ENCODE peak calls at places on chromosomes 16 and 17, in eight cellular contexts. P is endothelial cell of umbilical vein, D is K562, R is GM12878, B is GM23338, C is HCT116, A is HepG2, H is H1. I is an unnamed sample.

GRCh38 chr17:43707184-43707583 is 45.5 kb upstream of the MEOX1 start:
- DNase-seq in P (no peak), D (no peak), R (no peak), B (no peak), C (no peak), A (no peak), H (no peak), I (no peak)

GRCh38 chr17:42682400-42683384 is at the start of gene CNTNAP1:
- DNase-seq in P (peak), D (no peak), R (no peak), B (peak), C (no peak), A (peak), H (no peak), I (no peak)

GRCh38 chr16:57606147-57606846 is 22.1 kb upstream of the ADGRG1 start:
- DNase-seq in P (no peak), D (no peak), R (no peak), B (no peak), C (no peak), A (no peak), H (no peak), I (no peak)

GRCh38 chr17:71677444-71677843 is 443.4 kb upstream of the SOX9 start:
- DNase-seq in P (no peak), D (no peak), R (no peak), B (no peak), C (no peak), A (no peak), H (no peak), I (no peak)

GRCh38 chr17:57554826-57555635 is 190.1 kb downstream of the CCDC182 start:
- DNase-seq in P (no peak), D (no peak), R (no peak), B (peak), C (no peak), A (no peak), H (no peak), I (no peak)

GRCh38 chr17:37386462-37386861 is 10.7 kb downstream of the C17orf78 start:
- DNase-seq in P (no peak), D (no peak), R (no peak), B (peak), C (no peak), A (no peak), H (no peak), I (no peak)

GRCh38 chr16:64269756-64270155 is 852.1 kb downstream of the CDH11 start:
- DNase-seq in P (no peak), D (no peak), R (no peak), B (no peak), C (no peak), A (no peak), H (no peak), I (no peak)

GRCh38 chr16:77967054-77968035 is 55.0 kb upstream of the CLEC3A start:
- DNase-seq in P (no peak), D (no peak), R (no peak), B (peak), C (no peak), A (no peak), H (peak), I (no peak)

GRCh38 chr17:10105513-10106001 is 92.8 kb downstream of the GAS7 start:
- DNase-seq in P (no peak), D (no peak), R (no peak), B (no peak), C (no peak), A (no peak), H (no peak), I (no peak)

GRCh38 chr17:27585792-27586191 is 45.2 kb upstream of the LGALS9 start:
- DNase-seq in P (no peak), D (no peak), R (no peak), B (no peak), C (no peak), A (no peak), H (no peak), I (no peak)
- H3K27ac ChIP-seq in P (no peak), D (peak), R (peak), B (no peak), C (no peak), A (no peak), H (no peak), I (no peak)

GRCh38 chr16:21175397-21175796 is 16.9 kb downstream of the LDAF1 start:
- DNase-seq in P (no peak), D (no peak), R (no peak), B (no peak), C (no peak), A (no peak), H (no peak), I (no peak)
- TF ChIP-seq POLR2AphosphoS5 in P (no peak), D (no peak), R (no peak), B (no peak), C (no peak), A (no peak), H (no peak), I (no peak)

GRCh38 chr16:86758932-86759331 is 180.6 kb downstream of the FOXL1 start:
- DNase-seq in P (no peak), D (no peak), R (no peak), B (no peak), C (no peak), A (no peak), H (no peak), I (no peak)

GRCh38 chr16:86762035-86762550 is 183.7 kb downstream of the FOXL1 start:
- DNase-seq in P (no peak), D (no peak), R (no peak), B (no peak), C (no peak), A (no peak), H (no peak), I (no peak)

GRCh38 chr16:86763819-86764218 is 185.5 kb downstream of the FOXL1 start:
- DNase-seq in P (no peak), D (no peak), R (no peak), B (no peak), C (no peak), A (no peak), H (no peak), I (no peak)

GRCh38 chr16:86764551-86764950 is 186.2 kb downstream of the FOXL1 start:
- DNase-seq in P (no peak), D (no peak), R (no peak), B (no peak), C (no peak), A (no peak), H (no peak), I (no peak)

DNA sequence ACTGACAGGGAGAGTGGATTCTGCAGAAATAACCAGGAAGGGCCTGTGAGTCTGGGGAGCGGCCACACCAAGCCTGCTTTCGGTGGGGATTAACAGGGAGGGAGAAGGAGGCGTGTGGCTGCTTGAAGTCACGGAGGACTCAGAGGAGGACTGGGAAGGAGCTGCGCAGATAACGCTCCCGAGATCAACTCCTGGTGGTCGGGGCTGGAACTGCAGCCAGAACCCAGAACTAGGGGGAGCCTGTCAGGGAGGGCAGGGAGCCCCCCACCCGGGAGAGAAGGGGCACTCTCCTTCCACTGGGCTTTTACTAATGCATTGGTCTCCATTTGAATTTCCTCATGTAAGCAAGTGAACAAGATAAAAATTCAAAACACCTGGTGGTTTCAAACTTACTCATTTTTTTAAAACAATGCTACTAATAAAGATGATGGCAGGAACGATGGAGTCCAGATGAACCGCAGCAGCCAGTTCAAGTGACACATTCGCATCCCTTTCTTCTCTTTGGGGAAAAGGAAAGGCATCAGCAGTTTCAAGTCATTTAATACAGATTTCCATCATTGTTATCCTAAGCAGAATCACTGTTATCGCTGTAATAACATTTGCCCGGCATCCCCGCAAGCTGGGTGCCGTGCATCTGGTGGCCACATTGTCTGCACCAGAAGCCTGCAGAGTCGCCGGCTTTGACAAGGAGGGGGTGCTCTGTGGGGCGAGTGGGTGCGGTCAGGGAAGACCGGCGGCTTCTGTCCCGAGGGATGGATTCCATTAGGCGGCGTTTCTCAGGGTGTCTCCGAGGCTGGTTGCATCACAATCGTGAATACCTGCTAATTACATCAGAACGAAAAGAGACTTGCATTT is 183.0 kb downstream of the FOXL1 start:
- DNase-seq in P (peak), D (peak), R (no peak), B (peak), C (peak), A (peak), H (no peak), I (no peak)
- TF ChIP-seq EZH2 in P (no peak), D (no peak), R (no peak), B (no peak), C (no peak), A (no peak), H (no peak), I (no peak)

GRCh38 chr17:27299384-27300049 is 5.6 kb downstream of the WSB1 start:
- DNase-seq in P (no peak), D (no peak), R (no peak), B (no peak), C (no peak), A (no peak), H (no peak), I (no peak)
- H3K27ac ChIP-seq in P (no peak), D (no peak), R (no peak), B (no peak), C (no peak), A (no peak), H (no peak), I (no peak)

GRCh38 chr17:3893720-3894116 is 865 bp upstream of the CAMKK1 start:
- DNase-seq in P (no peak), D (no peak), R (no peak), B (no peak), C (no peak), A (no peak), H (no peak), I (no peak)

GRCh38 chr17:3894188-3894587 is 1.3 kb upstream of the CAMKK1 start:
- DNase-seq in P (no peak), D (no peak), R (no peak), B (no peak), C (no peak), A (no peak), H (no peak), I (no peak)

GRCh38 chr17:3896108-3897099 is 3.6 kb upstream of the CAMKK1 start:
- DNase-seq in P (no peak), D (no peak), R (no peak), B (no peak), C (no peak), A (no peak), H (no peak), I (no peak)

GRCh38 chr17:3894927-3895343 is 2.1 kb upstream of the CAMKK1 start:
- DNase-seq in P (peak), D (no peak), R (no peak), B (no peak), C (no peak), A (no peak), H (no peak), I (no peak)

DNA sequence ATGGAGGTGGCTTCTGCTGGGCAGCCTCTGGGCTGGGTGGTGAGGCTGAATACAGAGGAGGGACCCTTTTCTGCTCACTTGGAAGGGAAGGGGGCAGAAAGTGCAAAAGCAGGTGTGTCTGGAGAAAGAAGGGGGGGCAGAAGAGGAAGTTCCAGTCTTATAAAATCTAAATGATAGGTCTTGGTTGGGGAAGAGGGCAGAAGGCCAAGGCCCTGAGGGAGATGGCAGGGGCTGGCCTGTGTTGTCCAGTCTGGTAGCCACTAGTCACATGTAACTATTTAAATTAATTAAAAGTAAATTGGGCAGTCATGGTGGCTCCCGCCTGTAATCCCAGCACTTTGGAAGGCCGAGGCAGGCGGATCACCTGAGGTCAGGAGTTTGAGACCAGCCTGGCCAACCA is 2.5 kb upstream of the CAMKK1 start:
- DNase-seq in P (no peak), D (no peak), R (no peak), B (no peak), C (no peak), A (no peak), H (no peak), I (no peak)
- TF ChIP-seq POLR2AphosphoS5 in P (no peak), D (no peak), R (no peak), B (no peak), C (no peak), A (no peak), H (no peak), I (no peak)

DNA sequence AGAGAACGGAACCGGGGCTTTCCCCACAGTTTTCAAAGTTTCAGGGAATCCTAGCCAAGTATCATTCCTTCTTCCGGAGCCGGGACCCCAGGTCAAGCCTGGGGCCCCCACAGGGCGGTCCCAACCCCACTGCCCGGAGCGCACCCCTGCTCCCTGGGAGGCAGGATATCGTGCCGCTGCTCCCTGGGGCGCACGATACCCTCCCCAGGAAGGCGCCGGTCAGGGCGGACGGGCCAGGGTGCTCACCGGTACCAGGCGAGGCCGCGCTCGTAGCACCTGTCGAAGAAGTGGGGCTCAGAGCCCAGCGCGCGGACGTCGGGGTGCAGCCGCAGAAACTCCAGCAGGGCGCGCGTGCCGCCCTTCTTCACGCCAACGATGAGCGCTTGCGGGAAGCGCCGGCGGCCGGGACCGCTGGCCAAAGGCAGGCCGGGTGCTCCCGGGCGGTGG is 527 bp downstream of the HS3ST6 start:
- DNase-seq in P (no peak), D (no peak), R (no peak), B (peak), C (no peak), A (no peak), H (no peak), I (no peak)
- TF ChIP-seq EZH2 in P (peak), D (no peak), R (no peak), B (peak), C (no peak), A (peak), H (peak), I (no peak)

DNA sequence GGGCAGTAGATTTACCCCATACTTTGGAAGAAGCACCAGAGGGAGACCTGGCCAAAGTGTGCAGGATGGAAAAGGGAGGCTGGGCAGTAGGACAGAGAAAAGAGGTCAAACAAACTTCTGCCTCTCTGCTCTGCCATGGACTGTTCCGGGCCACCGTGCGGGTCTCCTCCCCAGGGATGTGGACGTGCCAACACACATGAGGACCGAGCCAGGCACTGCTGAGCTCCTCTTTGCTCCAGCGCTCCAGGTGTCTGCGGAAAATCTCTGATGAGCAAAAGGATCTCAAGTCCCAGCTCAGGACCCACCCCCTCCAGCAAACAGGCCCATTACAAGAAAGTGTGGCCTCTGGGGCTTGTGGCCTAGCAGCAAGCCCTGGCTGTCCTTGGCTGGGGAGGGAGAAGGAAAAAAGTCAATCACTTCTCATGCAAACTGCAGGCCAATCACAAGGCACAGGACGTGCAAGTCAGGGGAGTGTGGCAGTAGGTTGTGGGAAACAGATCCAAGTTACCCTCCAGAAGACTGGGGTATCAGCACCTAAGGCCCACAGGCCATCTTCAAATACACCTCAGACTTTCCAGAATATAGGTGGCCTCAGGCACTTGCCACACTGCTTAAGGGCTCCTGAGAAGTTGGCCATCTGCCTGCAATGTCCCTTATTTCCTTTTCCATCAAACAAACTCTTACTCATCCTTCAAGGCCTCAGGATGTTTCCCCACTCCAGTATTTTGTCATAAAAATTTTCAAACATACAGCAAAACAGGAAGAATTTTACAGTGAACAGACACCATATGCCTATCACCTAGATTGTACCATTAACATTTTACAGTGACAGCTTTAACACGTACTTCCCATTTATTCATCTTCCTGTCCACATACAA is 35.9 kb upstream of the SREBF1 start:
- DNase-seq in P (no peak), D (no peak), R (no peak), B (no peak), C (no peak), A (no peak), H (no peak), I (no peak)
- H3K27ac ChIP-seq in P (no peak), D (no peak), R (no peak), B (no peak), C (no peak), A (no peak), H (no peak), I (no peak)

DNA sequence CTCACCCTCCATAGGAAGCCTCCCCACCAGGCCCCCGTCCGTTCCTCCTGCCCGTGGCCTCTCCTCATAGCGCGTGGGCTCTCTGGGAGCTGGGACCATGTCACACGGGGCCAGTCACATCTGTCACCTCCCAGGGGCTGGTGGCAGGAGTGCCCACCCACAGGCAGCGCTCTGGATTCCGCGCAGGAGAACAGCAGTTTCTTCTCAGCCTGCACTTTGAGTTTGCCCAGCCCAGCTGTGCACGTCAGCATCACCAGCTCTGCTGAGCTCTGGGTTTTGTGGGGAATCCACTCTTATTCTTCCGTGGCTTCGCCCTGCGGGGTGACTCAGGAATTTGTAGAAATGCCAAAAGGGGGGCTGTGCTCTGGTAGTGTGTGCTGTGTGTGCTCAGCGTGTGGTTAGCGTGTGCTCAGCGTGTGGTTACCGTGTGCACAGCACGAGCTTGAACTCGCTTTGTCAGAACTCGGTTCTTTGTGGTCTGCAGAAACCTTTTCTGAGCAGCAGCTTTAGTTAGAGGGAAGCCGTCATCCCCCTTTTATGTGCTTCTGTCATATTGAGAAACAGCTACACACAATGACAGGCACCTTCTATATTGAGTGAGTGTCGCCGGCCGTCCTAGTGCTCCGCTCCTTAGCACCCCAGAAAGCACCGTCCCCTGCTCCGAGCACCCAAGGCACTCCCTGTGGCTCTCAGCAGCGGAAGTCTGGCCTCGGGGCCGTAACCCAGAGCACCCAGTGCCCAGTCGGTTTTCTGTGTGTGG is 3.3 kb downstream of the ACSF3 start:
- DNase-seq in P (no peak), D (no peak), R (no peak), B (no peak), C (no peak), A (no peak), H (no peak), I (no peak)
- TF ChIP-seq POLR2AphosphoS5 in P (no peak), D (no peak), R (peak), B (no peak), C (no peak), A (no peak), H (no peak), I (no peak)

I was measured in SK-N-MC.